ENCODE peak calls at places on chromosomes 5 and 9, in five cellular contexts. Q is HCT116, N is GM12891, O is breast epithelium, V is SK-N-SH. Y is an unnamed sample.

GRCh38 chr9:37947987-37948386 is 44.1 kb upstream of the SLC25A51 start:
- DNase-seq in Q (no peak), N (no peak), O (no peak), V (no peak), Y (no peak)

GRCh38 chr5:139064613-139065012 is 133.6 kb downstream of the SIL1 start:
- DNase-seq in Q (no peak), N (no peak), O (no peak), V (no peak), Y (no peak)

GRCh38 chr9:95316794-95317118 is 753 bp downstream of the FANCC start:
- DNase-seq in Q (peak; percentile 45), N (peak; percentile 49), O (peak; percentile 55), V (peak; percentile 90), Y (peak; percentile 58)

GRCh38 chr5:98464737-98465330 is 308.6 kb upstream of the RGMB start:
- DNase-seq in Q (no peak), N (no peak), O (no peak), V (no peak), Y (no peak)

GRCh38 chr5:36948041-36948440 is 71.5 kb downstream of the NIPBL start:
- DNase-seq in Q (no peak), N (no peak), O (no peak), V (no peak), Y (no peak)

GRCh38 chr5:10423009-10423408 is 18.7 kb upstream of the ROPN1L start:
- DNase-seq in Q (no peak), N (no peak), O (no peak), V (no peak), Y (no peak)

GRCh38 chr9:27527702-27528277 is 1.8 kb downstream of the MOB3B start:
- DNase-seq in Q (no peak), N (no peak), O (no peak), V (no peak), Y (no peak)

GRCh38 chr9:111178361-111179043 is 140.2 kb upstream of the LPAR1 start:
- DNase-seq in Q (no peak), N (no peak), O (no peak), V (no peak), Y (peak; percentile 19)

GRCh38 chr9:109507421-109507838 is 9.3 kb upstream of the PTPN3 start:
- DNase-seq in Q (no peak), N (no peak), O (no peak), V (no peak), Y (peak; percentile 48)

GRCh38 chr9:4371108-4371507 is 71.2 kb upstream of the GLIS3 start:
- DNase-seq in Q (no peak), N (no peak), O (no peak), V (no peak), Y (peak; percentile 13)

GRCh38 chr9:5617749-5618148 is 11.2 kb upstream of the RIC1 start:
- DNase-seq in Q (no peak), N (no peak), O (no peak), V (no peak), Y (no peak)

GRCh38 chr9:117413346-117414219 is 1.3 kb downstream of the ASTN2 start:
- DNase-seq in Q (no peak), N (peak; percentile 26), O (no peak), V (peak; percentile 82), Y (no peak)

GRCh38 chr5:16461782-16462181 is 3.8 kb downstream of the ZNF622 start:
- DNase-seq in Q (no peak), N (no peak), O (no peak), V (no peak), Y (no peak)

GRCh38 chr5:20556364-20556763 is 568.4 kb upstream of the CDH18 start:
- DNase-seq in Q (no peak), N (no peak), O (no peak), V (no peak), Y (no peak)

GRCh38 chr5:36111238-36111637 is 40.4 kb downstream of the LMBRD2 start:
- DNase-seq in Q (no peak), N (no peak), O (no peak), V (no peak), Y (no peak)

GRCh38 chr5:137374110-137374853 is 124.8 kb downstream of the SPOCK1 start:
- DNase-seq in Q (no peak), N (no peak), O (no peak), V (peak; percentile 61), Y (peak; percentile 81)
- TF ChIP-seq POLR2AphosphoS5 in Q (no peak), N (no peak), O (no peak), V (no peak), Y (no peak)

GRCh38 chr5:179698935-179699639 is at the start of gene CANX:
- DNase-seq in Q (no peak), N (no peak), O (no peak), V (no peak), Y (peak; percentile 46)
- TF ChIP-seq POLR2AphosphoS5 in Q (peak; percentile 68), N (no peak), O (peak; percentile 83), V (peak; percentile 3), Y (peak; percentile 56)

DNA sequence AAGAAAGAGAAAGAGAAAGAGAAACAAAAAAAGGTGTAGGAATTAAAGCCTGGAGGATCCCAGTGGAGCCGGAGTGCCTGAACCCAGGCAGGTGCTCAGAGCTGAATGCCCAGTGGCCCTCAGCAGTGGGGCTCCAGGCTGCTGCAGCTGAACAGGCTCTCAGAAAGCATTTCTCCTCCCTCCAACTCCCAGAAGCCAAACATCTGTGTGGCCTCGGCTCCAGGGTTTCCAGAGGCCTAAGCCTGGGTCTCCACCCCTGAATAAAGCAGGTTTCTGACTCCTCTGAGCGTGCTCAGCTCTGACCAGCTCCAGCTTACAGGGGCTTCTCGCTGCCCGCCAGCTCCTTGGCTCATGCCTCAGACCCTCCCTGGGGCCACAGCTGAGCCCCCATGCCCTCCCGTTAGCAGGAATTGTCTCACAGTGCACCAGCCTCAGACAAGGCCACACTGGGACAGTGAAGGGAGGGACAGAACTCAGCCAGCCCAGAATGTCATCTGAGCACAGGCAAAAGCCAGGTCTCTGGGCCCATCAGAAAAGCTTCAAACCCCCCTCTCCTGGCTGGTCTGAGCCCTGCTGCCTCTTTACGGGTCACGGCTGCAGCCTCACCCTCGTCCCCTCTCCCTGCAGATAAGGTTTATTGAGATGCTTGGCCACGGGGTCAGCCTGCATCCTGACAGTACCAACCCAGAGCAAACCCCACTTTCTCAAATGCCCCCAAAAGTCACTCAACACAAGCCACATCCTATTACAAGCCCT is 114.4 kb upstream of the PPP1R26 start:
- DNase-seq in Q (no peak), N (no peak), O (no peak), V (no peak), Y (no peak)
- TF ChIP-seq POLR2AphosphoS5 in Q (no peak), N (no peak), O (no peak), V (no peak), Y (no peak)

GRCh38 chr5:155938051-155938450 is 388.9 kb upstream of the SGCD start:
- DNase-seq in Q (no peak), N (no peak), O (no peak), V (no peak), Y (no peak)
- TF ChIP-seq POLR2AphosphoS5 in Q (no peak), N (no peak), O (no peak), V (no peak), Y (no peak)

Y was measured in endothelial cell of umbilical vein.